ENCODE peak calls at places on chromosomes 11 and 22, in ten cellular contexts. H is tibial nerve, G is sigmoid colon, R is K562, X is GM12878, Z is stomach, C is ovary, U is HepG2, K is A549, L is SK-N-SH. M is an unnamed sample.

GRCh38 chr11:112320668-112321067 is 60.0 kb upstream of the PLET1 start:
- DNase-seq in H (peak; percentile 51), G (peak; percentile 88), R (peak; percentile 18), X (no peak), Z (peak; percentile 71), C (peak; percentile 73), U (peak; percentile 32), K (no peak), L (no peak), M (no peak)

GRCh38 chr22:33381531-33382406 is 323.6 kb upstream of the SYN3 start:
- DNase-seq in H (no peak), G (no peak), R (peak; percentile 7), X (no peak), Z (no peak), C (no peak), U (no peak), K (no peak), L (no peak), M (no peak)

GRCh38 chr11:63850946-63851345 is 12.0 kb downstream of the MARK2 start:
- DNase-seq in H (no peak), G (no peak), R (no peak), X (no peak), Z (no peak), C (no peak), U (no peak), K (no peak), L (no peak), M (no peak)

GRCh38 chr22:43293661-43294392 is 49.3 kb downstream of the SCUBE1 start:
- DNase-seq in H (peak; percentile 79), G (peak; percentile 97), R (peak; percentile 77), X (no peak), Z (peak; percentile 57), C (peak; percentile 71), U (peak; percentile 90), K (peak; percentile 32), L (no peak), M (peak; percentile 93)

GRCh38 chr11:27213232-27213660 is 149.8 kb downstream of the CCDC34 start:
- DNase-seq in H (no peak), G (no peak), R (no peak), X (peak; percentile 17), Z (no peak), C (no peak), U (no peak), K (no peak), L (no peak), M (no peak)

GRCh38 chr11:47204633-47204989 is 10.2 kb upstream of the DDB2 start:
- DNase-seq in H (no peak), G (no peak), R (no peak), X (no peak), Z (no peak), C (no peak), U (no peak), K (peak; percentile 46), L (no peak), M (no peak)

GRCh38 chr11:78363018-78363619 is 54.5 kb downstream of the GAB2 start:
- DNase-seq in H (no peak), G (no peak), R (no peak), X (no peak), Z (no peak), C (no peak), U (no peak), K (no peak), L (no peak), M (no peak)

GRCh38 chr22:21937821-21938070 is 14.9 kb downstream of the PPM1F start:
- DNase-seq in H (no peak), G (no peak), R (no peak), X (no peak), Z (no peak), C (no peak), U (no peak), K (no peak), L (no peak), M (peak; percentile 89)

GRCh38 chr11:2579315-2580060 is 120.3 kb downstream of the KCNQ1OT1 start:
- DNase-seq in H (peak; percentile 9), G (peak; percentile 48), R (no peak), X (no peak), Z (peak; percentile 22), C (peak; percentile 28), U (no peak), K (no peak), L (peak; percentile 56), M (peak; percentile 60)

GRCh38 chr11:8248786-8249185 is 14.9 kb downstream of the LMO1 start:
- DNase-seq in H (no peak), G (peak; percentile 52), R (no peak), X (no peak), Z (no peak), C (peak; percentile 0), U (no peak), K (no peak), L (no peak), M (no peak)

GRCh38 chr11:28713850-28714249 is 605.7 kb downstream of the METTL15 start:
- DNase-seq in H (no peak), G (no peak), R (no peak), X (no peak), Z (no peak), C (no peak), U (no peak), K (no peak), L (no peak), M (no peak)

GRCh38 chr11:66685276-66686099 is 7.8 kb upstream of the RBM4B start:
- DNase-seq in H (no peak), G (no peak), R (no peak), X (no peak), Z (no peak), C (no peak), U (no peak), K (no peak), L (peak; percentile 73), M (peak; percentile 58)

GRCh38 chr22:43066844-43067385 is 22.3 kb downstream of the TTLL1 start:
- DNase-seq in H (no peak), G (no peak), R (no peak), X (no peak), Z (no peak), C (no peak), U (no peak), K (no peak), L (no peak), M (no peak)

GRCh38 chr22:19430890-19431541 is 517 bp downstream of the HIRA start:
- DNase-seq in H (no peak), G (no peak), R (peak; percentile 72), X (no peak), Z (peak; percentile 65), C (peak; percentile 46), U (peak; percentile 39), K (peak; percentile 11), L (peak; percentile 62), M (no peak)

GRCh38 chr11:133819916-133820315 is 25.4 kb downstream of the SPATA19 start:
- DNase-seq in H (no peak), G (no peak), R (no peak), X (no peak), Z (no peak), C (no peak), U (no peak), K (no peak), L (no peak), M (no peak)

DNA sequence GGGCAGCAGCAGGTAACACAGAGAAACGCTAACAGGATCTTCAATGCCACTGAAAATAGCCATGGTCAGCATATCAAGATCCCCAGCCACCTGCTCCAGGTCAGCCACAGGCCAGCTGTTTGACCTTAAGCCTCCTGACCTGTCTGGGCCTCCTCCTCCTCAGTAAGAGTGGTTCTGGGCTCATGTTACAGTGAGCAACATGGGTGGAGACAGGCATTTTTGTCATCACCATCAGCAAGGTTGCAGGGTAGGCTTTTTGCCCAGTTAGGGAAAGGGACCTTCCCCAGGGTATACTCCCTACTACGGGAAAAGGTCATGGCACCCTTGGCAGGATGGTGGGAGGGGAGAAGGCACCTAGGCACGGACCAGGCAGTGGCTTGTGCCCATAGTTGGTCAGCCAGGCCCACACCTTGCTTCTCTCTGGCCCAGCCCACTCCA is 131.8 kb upstream of the PARVA start:
- DNase-seq in H (no peak), G (no peak), R (peak; percentile 53), X (no peak), Z (peak; percentile 40), C (no peak), U (no peak), K (no peak), L (no peak), M (no peak)
- TF ChIP-seq EP300 in H (no peak), G (no peak), R (no peak), X (no peak), Z (no peak), C (no peak), U (no peak), K (no peak), L (no peak), M (no peak)

DNA sequence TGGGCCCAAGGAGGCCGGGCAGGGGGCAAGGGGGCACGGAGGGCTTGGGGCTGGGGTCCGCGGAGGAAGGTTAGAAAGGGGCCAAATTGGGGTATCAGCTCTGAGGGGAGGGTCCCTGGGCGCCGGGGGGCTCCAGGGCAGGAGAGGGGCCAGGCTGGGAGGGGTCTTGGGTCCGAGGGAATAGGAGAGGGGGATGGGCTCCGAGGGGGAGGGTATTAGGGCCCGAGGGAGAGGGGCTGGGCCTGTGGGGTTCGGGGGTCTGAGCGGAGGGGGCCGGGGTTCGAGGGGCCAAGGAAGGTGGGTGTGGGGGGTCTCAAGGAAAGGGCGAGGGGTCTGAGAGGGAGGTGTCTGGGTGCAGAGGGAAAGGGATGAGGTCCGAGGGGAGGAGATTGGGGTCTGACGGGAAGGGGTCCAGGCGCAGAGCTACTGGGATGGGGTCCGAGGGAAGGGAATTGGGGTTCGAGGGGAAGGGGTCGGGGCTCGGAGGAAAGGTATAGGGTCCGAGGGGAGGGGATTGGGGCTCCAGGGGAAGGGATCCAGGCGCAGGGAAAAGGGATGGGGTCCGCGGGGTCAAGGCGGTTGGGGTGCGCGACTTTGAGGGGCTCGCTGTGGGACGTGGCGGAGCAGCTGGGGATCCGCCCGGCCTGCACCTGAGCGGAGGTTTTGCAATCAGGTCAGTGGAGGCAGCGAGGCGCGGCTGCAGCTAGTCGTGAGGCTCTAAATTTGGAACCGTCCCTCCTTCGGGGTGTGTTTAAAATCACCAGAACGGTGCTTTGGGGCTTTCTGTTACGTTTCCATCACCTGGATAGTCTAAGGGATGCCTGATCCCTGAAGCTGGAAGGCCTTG is 728 bp downstream of the CTTN start:
- DNase-seq in H (no peak), G (peak; percentile 72), R (no peak), X (no peak), Z (peak; percentile 37), C (peak; percentile 68), U (no peak), K (no peak), L (peak; percentile 53), M (no peak)
- TF ChIP-seq EP300 in H (no peak), G (no peak), R (no peak), X (no peak), Z (no peak), C (no peak), U (no peak), K (no peak), L (no peak), M (no peak)

DNA sequence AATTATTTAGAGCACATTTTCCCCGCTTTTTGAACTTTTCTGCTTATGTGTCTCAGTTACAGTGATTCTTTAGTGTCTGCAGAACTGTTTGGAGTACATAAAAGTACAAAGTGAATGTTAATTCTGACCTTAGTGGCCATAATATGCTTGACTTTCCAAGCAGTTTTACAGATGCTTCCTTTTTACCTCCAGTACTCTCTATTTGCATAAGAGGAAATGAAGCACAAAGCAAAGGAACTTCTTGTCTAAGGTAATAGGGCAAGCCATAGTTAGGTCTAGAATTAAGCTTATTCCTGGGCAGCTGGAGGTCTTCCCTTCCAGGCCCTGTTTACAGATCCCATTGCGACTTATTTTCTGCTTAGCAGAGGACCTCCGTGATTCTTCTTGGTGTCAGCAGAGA is 3.6 kb downstream of the GTPBP1 start:
- DNase-seq in H (no peak), G (no peak), R (no peak), X (no peak), Z (no peak), C (no peak), U (no peak), K (no peak), L (no peak), M (no peak)
- TF ChIP-seq EP300 in H (no peak), G (no peak), R (no peak), X (no peak), Z (no peak), C (no peak), U (no peak), K (no peak), L (no peak), M (no peak)

GRCh38 chr11:10619281-10619680 is 50.8 kb upstream of the LYVE1 start:
- DNase-seq in H (no peak), G (no peak), R (no peak), X (no peak), Z (no peak), C (no peak), U (no peak), K (no peak), L (no peak), M (no peak)
- TF ChIP-seq EP300 in H (no peak), G (no peak), R (no peak), X (no peak), Z (no peak), C (no peak), U (no peak), K (no peak), L (no peak), M (no peak)